ENCODE peak calls at places on chromosomes 12 and 14, in five cellular contexts. One of them, this sample, is unnamed.
A peak's percentile ranks its signal among the peaks of the same experiment; 100 is the strongest.

GRCh38 chr12:77047341-77048202 is 17.8 kb downstream of the E2F7 start:
- DNase-seq in GM12864: no peak
- DNase-seq in sigmoid colon: no peak
- DNase-seq in lung: no peak
- DNase-seq in brain microvascular endothelial cell: no peak
- DNase-seq in this sample: no peak

GRCh38 chr14:92352158-92352985 is 29.4 kb downstream of the SLC24A4 start:
- DNase-seq in GM12864: peak; percentile 21
- DNase-seq in sigmoid colon: no peak
- DNase-seq in lung: no peak
- DNase-seq in brain microvascular endothelial cell: peak; percentile 5
- DNase-seq in this sample: peak; percentile 48

GRCh38 chr12:118714051-118714460 is 267.3 kb upstream of the SRRM4 start:
- DNase-seq in GM12864: peak; percentile 33
- DNase-seq in sigmoid colon: no peak
- DNase-seq in lung: no peak
- DNase-seq in brain microvascular endothelial cell: no peak
- DNase-seq in this sample: peak; percentile 51

GRCh38 chr12:25764409-25764808 is 194.1 kb upstream of the RASSF8 start:
- DNase-seq in GM12864: no peak
- DNase-seq in sigmoid colon: no peak
- DNase-seq in lung: no peak
- DNase-seq in brain microvascular endothelial cell: no peak
- DNase-seq in this sample: no peak

GRCh38 chr14:97298331-97298730 is 501.1 kb downstream of the VRK1 start:
- DNase-seq in GM12864: no peak
- DNase-seq in sigmoid colon: no peak
- DNase-seq in lung: no peak
- DNase-seq in brain microvascular endothelial cell: no peak
- DNase-seq in this sample: no peak

GRCh38 chr12:55720071-55720564 is at the start of gene RDH5:
- DNase-seq in GM12864: no peak
- DNase-seq in sigmoid colon: peak; percentile 93
- DNase-seq in lung: no peak
- DNase-seq in brain microvascular endothelial cell: peak; percentile 47
- DNase-seq in this sample: no peak

GRCh38 chr12:50086148-50086547 is 1.0 kb downstream of the SMARCD1 start:
- DNase-seq in GM12864: no peak
- DNase-seq in sigmoid colon: no peak
- DNase-seq in lung: no peak
- DNase-seq in brain microvascular endothelial cell: no peak
- DNase-seq in this sample: no peak

GRCh38 chr14:53519137-53519536 is 366.0 kb upstream of the DDHD1 start:
- DNase-seq in GM12864: no peak
- DNase-seq in sigmoid colon: no peak
- DNase-seq in lung: no peak
- DNase-seq in brain microvascular endothelial cell: peak; percentile 30
- DNase-seq in this sample: no peak

GRCh38 chr12:58186914-58187313 is 245.5 kb downstream of the ATP23 start:
- DNase-seq in GM12864: no peak
- DNase-seq in sigmoid colon: no peak
- DNase-seq in lung: no peak
- DNase-seq in brain microvascular endothelial cell: no peak
- DNase-seq in this sample: no peak

GRCh38 chr12:18320036-18320617 is 58.8 kb downstream of the PIK3C2G start:
- DNase-seq in GM12864: no peak
- DNase-seq in sigmoid colon: no peak
- DNase-seq in lung: no peak
- DNase-seq in brain microvascular endothelial cell: peak; percentile 80
- DNase-seq in this sample: peak; percentile 11

GRCh38 chr12:52052471-52053186 is 1.4 kb downstream of the NR4A1 start:
- DNase-seq in GM12864: no peak
- DNase-seq in sigmoid colon: peak; percentile 82
- DNase-seq in lung: no peak
- DNase-seq in brain microvascular endothelial cell: no peak
- DNase-seq in this sample: no peak

GRCh38 chr12:15677207-15677606 is 112.0 kb downstream of the EPS8 start:
- DNase-seq in GM12864: no peak
- DNase-seq in sigmoid colon: no peak
- DNase-seq in lung: no peak
- DNase-seq in brain microvascular endothelial cell: no peak
- DNase-seq in this sample: no peak

GRCh38 chr12:82329508-82329907 is 28.7 kb downstream of the CCDC59 start:
- DNase-seq in GM12864: no peak
- DNase-seq in sigmoid colon: no peak
- DNase-seq in lung: no peak
- DNase-seq in brain microvascular endothelial cell: no peak
- DNase-seq in this sample: no peak

GRCh38 chr14:64233791-64234190 is 60.4 kb downstream of the ESR2 start:
- DNase-seq in GM12864: no peak
- DNase-seq in sigmoid colon: no peak
- DNase-seq in lung: no peak
- DNase-seq in brain microvascular endothelial cell: no peak
- DNase-seq in this sample: no peak

GRCh38 chr14:36383674-36384421 is 63.4 kb upstream of the MBIP start:
- DNase-seq in GM12864: no peak
- DNase-seq in sigmoid colon: no peak
- DNase-seq in lung: peak; percentile 70
- DNase-seq in brain microvascular endothelial cell: no peak
- DNase-seq in this sample: no peak

GRCh38 chr14:101457936-101458535 is 103.3 kb upstream of the DIO3 start:
- DNase-seq in GM12864: no peak
- DNase-seq in sigmoid colon: no peak
- DNase-seq in lung: no peak
- DNase-seq in brain microvascular endothelial cell: no peak
- DNase-seq in this sample: no peak

GRCh38 chr14:91038439-91038838 is 22.0 kb downstream of the RPS6KA5 start:
- DNase-seq in GM12864: no peak
- DNase-seq in sigmoid colon: no peak
- DNase-seq in lung: no peak
- DNase-seq in brain microvascular endothelial cell: no peak
- DNase-seq in this sample: no peak

GRCh38 chr14:22556021-22556989 is 32.7 kb downstream of the DAD1 start:
- DNase-seq in GM12864: peak; percentile 98
- DNase-seq in sigmoid colon: peak; percentile 71
- DNase-seq in lung: peak; percentile 62
- DNase-seq in brain microvascular endothelial cell: peak; percentile 35
- DNase-seq in this sample: peak; percentile 88

GRCh38 chr12:130385193-130385592 is 47.5 kb downstream of the PIWIL1 start:
- DNase-seq in GM12864: no peak
- DNase-seq in sigmoid colon: no peak
- DNase-seq in lung: no peak
- DNase-seq in brain microvascular endothelial cell: no peak
- DNase-seq in this sample: no peak

GRCh38 chr12:130396667-130397066 is 59.0 kb downstream of the PIWIL1 start:
- DNase-seq in GM12864: no peak
- DNase-seq in sigmoid colon: no peak
- DNase-seq in lung: no peak
- DNase-seq in brain microvascular endothelial cell: no peak
- DNase-seq in this sample: no peak

GRCh38 chr12:130394906-130395305 is 57.2 kb downstream of the PIWIL1 start:
- DNase-seq in GM12864: no peak
- DNase-seq in sigmoid colon: no peak
- DNase-seq in lung: no peak
- DNase-seq in brain microvascular endothelial cell: no peak
- DNase-seq in this sample: no peak

DNA sequence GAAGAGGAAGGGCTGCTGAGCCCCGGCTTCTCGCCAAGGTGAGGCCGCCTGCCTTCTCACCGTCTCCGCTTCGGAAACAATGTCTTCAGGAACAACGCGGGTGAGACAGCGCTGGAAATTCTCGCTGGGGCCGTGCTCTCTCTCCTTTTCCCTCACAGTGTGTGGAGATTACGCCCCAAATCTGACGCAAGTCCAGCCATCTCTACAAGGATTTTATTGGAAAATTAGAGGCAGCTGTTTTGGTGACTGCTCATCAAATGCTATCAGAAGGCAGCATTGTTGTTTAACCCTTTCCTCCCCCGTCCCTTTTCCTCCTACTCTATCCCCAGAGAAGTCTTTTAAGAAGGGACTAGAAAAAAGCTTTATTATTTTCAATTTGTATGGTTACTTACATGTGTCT is 53.5 kb downstream of the PIWIL1 start:
- DNase-seq in GM12864: no peak
- DNase-seq in sigmoid colon: no peak
- DNase-seq in lung: no peak
- DNase-seq in brain microvascular endothelial cell: no peak
- DNase-seq in this sample: no peak
- TF ChIP-seq CTCF in GM12864: no peak
- TF ChIP-seq CTCF in sigmoid colon: no peak
- TF ChIP-seq CTCF in lung: no peak
- TF ChIP-seq CTCF in brain microvascular endothelial cell: no peak
- TF ChIP-seq CTCF in this sample: no peak

DNA sequence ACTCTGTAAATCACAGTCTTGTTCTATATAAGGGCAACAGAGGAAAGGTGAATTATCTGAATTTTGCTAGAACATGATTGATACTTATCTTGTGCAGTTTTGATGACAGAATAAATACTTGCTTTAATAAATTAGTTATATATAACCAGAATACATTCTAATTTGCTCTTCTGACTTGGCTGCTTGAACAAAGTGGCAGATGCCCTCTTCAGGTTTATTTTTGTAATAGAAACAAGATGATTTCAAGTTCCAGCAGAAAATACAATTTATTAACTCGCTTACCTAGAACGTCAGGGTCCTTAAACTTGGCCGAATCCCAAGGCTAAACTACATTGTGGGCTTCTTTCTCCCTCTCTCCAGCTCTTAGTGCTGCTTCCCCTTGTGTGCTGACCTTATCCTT is 57.6 kb upstream of the SSTR1 start:
- DNase-seq in GM12864: no peak
- DNase-seq in sigmoid colon: no peak
- DNase-seq in lung: no peak
- DNase-seq in brain microvascular endothelial cell: no peak
- DNase-seq in this sample: no peak
- TF ChIP-seq CTCF in GM12864: no peak
- TF ChIP-seq CTCF in sigmoid colon: no peak
- TF ChIP-seq CTCF in lung: no peak
- TF ChIP-seq CTCF in brain microvascular endothelial cell: no peak
- TF ChIP-seq CTCF in this sample: no peak

GRCh38 chr12:88420460-88420859 is 159.8 kb downstream of the KITLG start:
- DNase-seq in GM12864: no peak
- DNase-seq in sigmoid colon: no peak
- DNase-seq in lung: no peak
- DNase-seq in brain microvascular endothelial cell: peak; percentile 74
- DNase-seq in this sample: no peak

GRCh38 chr12:88428350-88428749 is 151.9 kb downstream of the KITLG start:
- DNase-seq in GM12864: no peak
- DNase-seq in sigmoid colon: no peak
- DNase-seq in lung: no peak
- DNase-seq in brain microvascular endothelial cell: no peak
- DNase-seq in this sample: no peak

GRCh38 chr12:88419794-88420193 is 160.5 kb downstream of the KITLG start:
- DNase-seq in GM12864: no peak
- DNase-seq in sigmoid colon: no peak
- DNase-seq in lung: no peak
- DNase-seq in brain microvascular endothelial cell: peak; percentile 34
- DNase-seq in this sample: no peak

DNA sequence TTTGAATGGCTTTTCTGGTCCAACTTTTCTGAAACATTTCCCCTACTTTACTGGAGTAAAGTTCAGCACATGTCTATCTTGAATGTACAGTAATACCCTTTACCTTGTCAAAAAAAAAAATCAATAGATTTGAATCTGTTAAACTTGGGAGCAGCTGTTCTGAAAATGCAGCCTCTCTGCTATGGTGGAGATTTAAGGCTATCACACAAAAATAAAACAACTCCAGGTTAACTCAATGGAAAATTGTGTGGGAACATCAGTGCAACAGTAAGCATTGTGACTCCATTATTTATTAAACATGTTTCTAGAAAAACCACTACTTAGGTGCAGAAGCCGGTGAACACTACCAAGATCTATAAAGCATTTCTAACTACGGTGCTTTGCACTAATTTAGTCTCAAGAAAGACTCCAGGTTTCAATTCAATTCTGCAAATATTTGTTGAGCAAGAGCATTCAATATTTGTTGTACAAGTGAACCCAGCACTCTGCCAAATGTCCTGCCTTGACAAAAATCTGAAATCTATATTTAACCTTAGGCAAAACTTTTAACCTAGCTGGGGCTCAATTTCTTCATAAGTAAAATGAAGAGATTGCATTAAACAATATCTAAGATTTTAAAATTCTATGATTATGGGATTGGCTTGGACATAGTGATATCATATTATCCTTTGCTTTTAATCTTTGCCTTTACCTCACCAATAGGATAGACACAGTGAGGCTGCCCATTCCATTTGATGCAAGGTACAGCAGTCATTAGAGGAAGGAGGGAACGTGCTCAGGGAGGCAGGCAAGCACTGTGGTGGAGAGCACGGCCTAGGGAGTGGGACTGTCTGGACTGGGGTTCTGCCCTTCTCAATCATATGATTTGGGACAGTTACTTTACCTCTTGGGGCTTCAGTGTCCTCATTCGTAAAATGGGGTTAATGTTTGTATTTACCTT is 155.2 kb downstream of the KITLG start:
- DNase-seq in GM12864: no peak
- DNase-seq in sigmoid colon: no peak
- DNase-seq in lung: no peak
- DNase-seq in brain microvascular endothelial cell: no peak
- DNase-seq in this sample: no peak
- TF ChIP-seq CTCF in GM12864: no peak
- TF ChIP-seq CTCF in sigmoid colon: no peak
- TF ChIP-seq CTCF in lung: no peak
- TF ChIP-seq CTCF in brain microvascular endothelial cell: no peak
- TF ChIP-seq CTCF in this sample: no peak

DNA sequence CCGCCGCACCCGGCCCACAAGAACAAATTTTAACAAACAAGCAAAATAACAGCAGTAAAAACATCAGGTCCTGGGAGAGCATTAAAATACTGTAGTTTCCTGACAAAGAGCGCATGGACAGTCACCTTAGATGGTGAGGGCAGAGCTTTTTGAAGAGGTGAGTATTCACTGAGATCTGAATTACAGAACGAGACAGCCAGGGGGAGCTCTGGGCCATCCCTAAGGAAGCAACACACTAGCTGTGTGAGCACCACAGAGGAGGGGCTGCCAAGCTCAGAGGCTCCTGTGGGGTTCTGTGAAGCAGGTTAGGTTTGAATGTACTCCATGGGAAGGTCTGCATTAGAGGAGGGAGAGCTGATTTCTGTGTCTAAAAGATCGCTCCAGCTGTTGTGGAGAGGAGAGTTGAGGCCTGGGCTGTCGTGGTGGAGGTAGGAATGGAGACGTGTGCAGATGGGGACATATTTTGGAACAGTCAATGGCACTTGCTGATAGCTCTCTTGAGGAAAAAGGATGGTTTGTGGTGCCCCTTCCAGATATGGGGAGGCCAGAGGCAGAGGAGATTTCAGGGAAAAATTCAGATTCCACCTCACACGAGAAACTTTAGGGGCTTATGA is 72.9 kb downstream of the TRAFD1 start:
- DNase-seq in GM12864: peak; percentile 18
- DNase-seq in sigmoid colon: no peak
- DNase-seq in lung: peak; percentile 47
- DNase-seq in brain microvascular endothelial cell: peak; percentile 47
- DNase-seq in this sample: peak; percentile 78
- TF ChIP-seq CTCF in GM12864: peak; percentile 74
- TF ChIP-seq CTCF in sigmoid colon: peak; percentile 42
- TF ChIP-seq CTCF in lung: no peak
- TF ChIP-seq CTCF in brain microvascular endothelial cell: peak; percentile 82
- TF ChIP-seq CTCF in this sample: peak; percentile 67